ENCODE peak calls at places on chromosomes 13 and 19, in nine cellular contexts. W is stimulated activated CD4-positive, alpha-beta T cell treated with anti-CD3 and anti-CD28 coated beads, Interleukin-1b, Interleukin-23, amount 100 ng/mL, for 1 hour; E is occipital lobe; R is aorta; P is ascending aorta; Z is activated T-cell treated with anti-CD3 and anti-CD28 coated beads for 1 hour; O is activated naive CD8-positive, alpha-beta T cell treated with anti-CD3 and anti-CD28 coated beads, Interleukin-2, amount 50 U/mL, for 24 hours; I is AG09309; J is progenitor cell of endocrine pancreas. V is an unnamed sample.

GRCh38 chr13:93309886-93310520 is 83.4 kb downstream of the GPC6 start:
- DNase-seq in W (no peak), E (no peak), R (no peak), P (no peak), Z (no peak), O (no peak), I (peak), J (no peak), V (peak)

GRCh38 chr13:44425041-44425814 is 51.6 kb downstream of the SERP2 start:
- DNase-seq in W (no peak), E (no peak), R (no peak), P (no peak), Z (no peak), O (no peak), I (no peak), J (no peak), V (peak)

GRCh38 chr19:51357952-51358351 is 8.2 kb downstream of the ETFB start:
- DNase-seq in W (no peak), E (no peak), R (no peak), P (no peak), Z (no peak), O (no peak), I (no peak), J (no peak), V (no peak)

GRCh38 chr19:12939292-12939606 is 840 bp downstream of the CALR start:
- DNase-seq in W (no peak), E (no peak), R (no peak), P (no peak), Z (no peak), O (no peak), I (no peak), J (no peak), V (peak)

GRCh38 chr19:12665646-12666304 is 767 bp downstream of the MAN2B1 start:
- DNase-seq in W (no peak), E (no peak), R (no peak), P (no peak), Z (no peak), O (peak), I (no peak), J (no peak), V (no peak)

GRCh38 chr13:51456510-51456909 is 3.7 kb upstream of the INTS6 start:
- DNase-seq in W (no peak), E (no peak), R (no peak), P (no peak), Z (no peak), O (no peak), I (no peak), J (no peak), V (no peak)

GRCh38 chr19:35774274-35775045 is 904 bp upstream of the ARHGAP33 start:
- DNase-seq in W (no peak), E (no peak), R (no peak), P (no peak), Z (no peak), O (no peak), I (no peak), J (no peak), V (no peak)

GRCh38 chr19:45768644-45769053 is 403 bp downstream of the SIX5 start:
- DNase-seq in W (no peak), E (no peak), R (peak), P (no peak), Z (no peak), O (peak), I (no peak), J (no peak), V (peak)

GRCh38 chr19:17616961-17617806 is 61.7 kb downstream of the COLGALT1 start:
- DNase-seq in W (no peak), E (no peak), R (no peak), P (no peak), Z (no peak), O (no peak), I (no peak), J (no peak), V (peak)

GRCh38 chr13:73945871-73946270 is 188.3 kb downstream of the KLF12 start:
- DNase-seq in W (no peak), E (peak), R (peak), P (no peak), Z (no peak), O (no peak), I (no peak), J (no peak), V (peak)

GRCh38 chr13:99926014-99926731 is 45.4 kb downstream of the ZIC5 start:
- DNase-seq in W (no peak), E (no peak), R (no peak), P (no peak), Z (no peak), O (no peak), I (no peak), J (no peak), V (peak)

GRCh38 chr13:77701305-77701704 is 3.8 kb downstream of the SLAIN1 start:
- DNase-seq in W (no peak), E (no peak), R (no peak), P (no peak), Z (no peak), O (no peak), I (no peak), J (no peak), V (no peak)

GRCh38 chr13:101785858-101786257 is 333.4 kb downstream of the ITGBL1 start:
- DNase-seq in W (no peak), E (peak), R (no peak), P (no peak), Z (no peak), O (no peak), I (no peak), J (no peak), V (peak)

GRCh38 chr13:101178394-101178793 is 237.9 kb downstream of the NALCN start:
- DNase-seq in W (no peak), E (no peak), R (no peak), P (no peak), Z (no peak), O (no peak), I (no peak), J (no peak), V (no peak)